ENCODE peak calls at places on chromosomes 13 and 19, in seven cellular contexts. V, Q, E, F, S, O and W are unnamed samples.

GRCh38 chr19:41327499-41328156 is 17.7 kb downstream of the CCDC97 start:
- DNase-seq in S (peak), F (no peak), E (peak), O (peak), V (peak), Q (peak), W (no peak)

GRCh38 chr19:58554494-58555368 is at the start of gene CHMP2A:
- DNase-seq in Q (peak), V (peak), E (peak), F (peak), S (peak), O (peak), W (peak)

GRCh38 chr13:95568131-95568530 is 15.6 kb downstream of the CLDN10 start:
- DNase-seq in Q (no peak), V (no peak), O (no peak), F (no peak), S (no peak), E (no peak), W (no peak)

GRCh38 chr19:29321116-29321515 is 108.2 kb upstream of the UQCRFS1 start:
- DNase-seq in S (no peak), V (no peak), Q (no peak), F (no peak), O (no peak), E (no peak), W (no peak)

GRCh38 chr13:76795701-76796695 is 90.2 kb downstream of the KCTD12 start:
- DNase-seq in Q (no peak), O (no peak), E (no peak), F (no peak), V (peak), S (no peak), W (no peak)

GRCh38 chr13:39612023-39612637 is 9.1 kb upstream of the LHFPL6 start:
- DNase-seq in O (peak), S (peak), Q (peak), E (peak), V (peak), F (peak), W (peak)

GRCh38 chr13:79227418-79227817 is 178.6 kb downstream of the RBM26 start:
- DNase-seq in O (no peak), E (no peak), V (no peak), S (no peak), F (no peak), Q (no peak), W (no peak)

GRCh38 chr19:48900477-48901452 is 653 bp downstream of the NUCB1 start:
- DNase-seq in V (peak), E (peak), S (no peak), F (no peak), Q (no peak), O (no peak), W (no peak)

GRCh38 chr13:82597737-82598136 is 1284.5 kb downstream of the SLITRK1 start:
- DNase-seq in V (no peak), Q (no peak), O (no peak), S (no peak), F (no peak), E (no peak), W (no peak)

GRCh38 chr19:27822336-27822735 is 1390.6 kb downstream of the UQCRFS1 start:
- DNase-seq in V (no peak), Q (no peak), O (no peak), F (no peak), E (no peak), S (no peak), W (no peak)

GRCh38 chr13:52092087-52092486 is 36.8 kb downstream of the NEK5 start:
- DNase-seq in S (no peak), V (no peak), O (no peak), F (no peak), Q (no peak), E (no peak), W (no peak)

GRCh38 chr13:43730642-43731041 is 56.1 kb downstream of the ENOX1 start:
- DNase-seq in S (peak), Q (no peak), E (peak), F (no peak), O (no peak), V (peak), W (no peak)

GRCh38 chr13:109372666-109373065 is 413.7 kb downstream of the IRS2 start:
- DNase-seq in Q (no peak), S (no peak), O (no peak), E (no peak), V (no peak), F (no peak), W (no peak)

GRCh38 chr13:48201044-48201443 is 32.0 kb upstream of the ITM2B start:
- DNase-seq in V (no peak), S (no peak), E (no peak), O (peak), F (no peak), Q (no peak), W (no peak)

GRCh38 chr19:51142119-51142518 is at the start of gene SIGLEC7:
- DNase-seq in E (no peak), O (no peak), Q (no peak), F (no peak), S (peak), V (no peak), W (no peak)

GRCh38 chr19:29967623-29968022 is 25.6 kb downstream of the URI1 start:
- DNase-seq in F (no peak), S (no peak), O (no peak), V (peak), E (peak), Q (no peak), W (no peak)

GRCh38 chr13:51590966-51591627 is 6.8 kb downstream of the WDFY2 start:
- DNase-seq in V (peak), Q (no peak), F (peak), E (peak), O (peak), S (no peak), W (peak)

GRCh38 chr13:113209336-113209879 is at the start of gene CUL4A:
- DNase-seq in F (no peak), O (peak), V (peak), E (peak), S (peak), Q (peak), W (peak)

GRCh38 chr19:6246174-6247006 is 33.4 kb downstream of the MLLT1 start:
- DNase-seq in S (no peak), E (no peak), Q (no peak), V (no peak), O (no peak), F (no peak), W (no peak)

GRCh38 chr19:5881543-5882299 is 11.4 kb upstream of the FUT5 start:
- DNase-seq in Q (no peak), E (no peak), S (no peak), O (no peak), F (no peak), V (no peak), W (peak)

GRCh38 chr13:94825507-94825906 is 113.2 kb upstream of the SOX21 start:
- DNase-seq in E (peak), F (no peak), S (peak), Q (no peak), V (peak), O (peak), W (no peak)

GRCh38 chr19:49097453-49098288 is 12.4 kb downstream of the SNRNP70 start:
- DNase-seq in V (peak), Q (peak), F (no peak), E (peak), O (peak), S (peak), W (peak)

GRCh38 chr19:31938675-31939074 is 406.7 kb upstream of the ZNF507 start:
- DNase-seq in E (no peak), O (no peak), S (no peak), V (peak), F (no peak), Q (no peak), W (no peak)

GRCh38 chr19:48511800-48512503 is at the start of gene LMTK3:
- DNase-seq in F (no peak), S (no peak), E (peak), V (peak), O (no peak), Q (peak), W (peak)

GRCh38 chr13:23427342-23428182 is 5.9 kb downstream of the SACS start:
- DNase-seq in V (peak), F (peak), O (peak), S (peak), E (peak), Q (no peak), W (no peak)

GRCh38 chr13:33207616-33207964 is 78.0 kb downstream of the STARD13 start:
- DNase-seq in O (no peak), E (peak), S (peak), Q (no peak), F (peak), V (peak), W (peak)

GRCh38 chr19:55284405-55285058 is 735 bp downstream of the BRSK1 start:
- DNase-seq in F (no peak), Q (no peak), E (no peak), V (no peak), S (no peak), O (no peak), W (no peak)

GRCh38 chr13:77554079-77554478 is 18.6 kb downstream of the SCEL start:
- DNase-seq in S (no peak), Q (no peak), O (no peak), F (no peak), E (no peak), V (no peak), W (no peak)

GRCh38 chr19:19460258-19460731 is 54.8 kb downstream of the GATAD2A start:
- DNase-seq in O (no peak), E (no peak), V (no peak), Q (peak), F (no peak), S (no peak), W (no peak)

GRCh38 chr13:45242070-45242469 is 41.2 kb upstream of the KCTD4 start:
- DNase-seq in S (no peak), Q (no peak), O (peak), E (peak), F (no peak), V (peak), W (no peak)

GRCh38 chr19:14361824-14362223 is 19.4 kb upstream of the ADGRE5 start:
- DNase-seq in F (no peak), E (peak), Q (peak), V (no peak), O (no peak), S (no peak), W (peak)

GRCh38 chr13:94966380-94966779 is 254.0 kb upstream of the SOX21 start:
- DNase-seq in V (no peak), E (no peak), Q (no peak), S (no peak), F (no peak), O (no peak), W (peak)

GRCh38 chr13:97191615-97192014 is 30.5 kb upstream of the MBNL2 start:
- DNase-seq in F (no peak), O (no peak), V (no peak), Q (no peak), S (no peak), E (no peak), W (no peak)

GRCh38 chr19:22832031-22832762 is at the start of gene ZNF723:
- DNase-seq in F (no peak), V (no peak), O (no peak), S (no peak), E (no peak), Q (no peak), W (no peak)

GRCh38 chr13:100532090-100532766 is 56.4 kb downstream of the GGACT start:
- DNase-seq in E (no peak), V (no peak), O (peak), S (no peak), F (no peak), Q (no peak), W (no peak)

GRCh38 chr19:1325568-1326294 is 40.1 kb downstream of the EFNA2 start:
- DNase-seq in E (no peak), V (no peak), Q (no peak), O (peak), S (no peak), F (no peak), W (no peak)
- H3K4me3 ChIP-seq in E (peak), V (no peak), Q (no peak), O (no peak), S (peak), F (no peak), W (no peak)

GRCh38 chr19:8461376-8461775 is 16.6 kb downstream of the HNRNPM start:
- DNase-seq in S (no peak), F (no peak), O (no peak), V (no peak), Q (no peak), E (no peak), W (no peak)
- H3K4me3 ChIP-seq in S (no peak), F (no peak), O (no peak), V (no peak), Q (no peak), E (no peak), W (no peak)

GRCh38 chr19:38425810-38426466 is at the start of gene RASGRP4:
- DNase-seq in F (no peak), E (peak), O (no peak), Q (no peak), S (no peak), V (no peak), W (no peak)
- H3K4me3 ChIP-seq in F (no peak), E (no peak), O (no peak), Q (no peak), S (peak), V (no peak), W (no peak)

GRCh38 chr19:33375156-33375744 is 1.7 kb downstream of the CEBPG start:
- DNase-seq in O (no peak), F (no peak), S (no peak), E (no peak), Q (no peak), V (no peak), W (no peak)
- H3K4me3 ChIP-seq in O (no peak), F (peak), S (peak), E (no peak), Q (peak), V (peak), W (no peak)

DNA sequence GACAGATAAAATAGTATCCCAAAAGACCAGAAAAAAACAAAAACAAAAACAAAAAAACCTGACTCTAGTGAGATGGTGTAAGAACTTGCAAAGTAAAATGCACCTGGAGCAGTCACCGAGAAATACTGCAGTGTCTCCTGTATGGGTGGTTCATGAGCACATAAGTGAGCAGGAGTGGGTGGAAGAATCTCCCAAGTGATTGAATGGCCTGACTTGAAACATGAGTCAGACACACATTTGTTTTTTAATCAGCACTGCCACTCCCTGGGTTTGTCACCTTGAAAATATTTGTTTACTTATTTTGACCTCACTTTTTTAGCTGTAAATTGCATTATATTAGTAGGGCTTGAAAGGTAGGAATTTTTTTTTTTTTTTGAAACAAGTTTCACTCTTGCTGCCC is 2.0 kb downstream of the ZNF431 start:
- DNase-seq in F (no peak), S (no peak), Q (no peak), O (no peak), E (no peak), V (no peak), W (no peak)
- H3K4me3 ChIP-seq in F (no peak), S (no peak), Q (no peak), O (no peak), E (no peak), V (no peak), W (no peak)

GRCh38 chr13:64073203-64073602 is 2657.6 kb upstream of the PCDH20 start:
- DNase-seq in S (no peak), V (no peak), E (no peak), F (no peak), O (no peak), Q (no peak), W (no peak)
- H3K4me3 ChIP-seq in S (no peak), V (no peak), E (no peak), F (no peak), O (no peak), Q (no peak), W (no peak)

DNA sequence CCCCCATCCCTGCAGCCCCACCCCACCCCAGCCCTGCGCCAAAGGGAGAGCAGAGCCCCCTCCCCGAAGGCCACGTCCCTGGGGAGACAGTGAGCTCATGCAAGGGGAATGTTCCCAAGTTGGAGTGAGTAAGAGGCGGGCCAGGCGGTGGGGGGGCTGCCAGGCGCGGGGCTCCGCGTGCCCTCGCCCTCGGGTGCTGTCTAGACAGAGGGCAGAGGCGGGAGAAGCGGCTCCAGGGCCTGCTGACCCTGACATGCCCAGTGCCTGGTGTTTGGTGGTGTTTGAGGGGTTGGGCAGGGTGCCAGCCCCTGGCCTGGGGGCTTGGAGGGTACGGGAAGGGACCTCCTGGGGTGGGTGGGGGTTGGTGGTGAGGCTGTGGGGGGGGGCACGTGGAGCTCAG is 1.0 kb downstream of the FSTL3 start:
- DNase-seq in E (peak), Q (no peak), O (peak), V (peak), F (peak), S (peak), W (no peak)
- H3K4me3 ChIP-seq in E (no peak), Q (no peak), O (no peak), V (peak), F (peak), S (peak), W (no peak)

GRCh38 chr19:11881151-11881800 is 6.3 kb upstream of the ZNF69 start:
- DNase-seq in F (no peak), E (peak), S (peak), Q (peak), O (peak), V (peak), W (peak)

GRCh38 chr19:11880598-11880997 is 7.0 kb upstream of the ZNF69 start:
- DNase-seq in O (no peak), F (no peak), V (no peak), E (no peak), Q (no peak), S (no peak), W (no peak)
- H3K4me3 ChIP-seq in O (no peak), F (no peak), V (no peak), E (no peak), Q (no peak), S (no peak), W (no peak)